ENCODE peak calls at places on chromosomes 4 and X, in six cellular contexts. A is body of pancreas, T is lung, Q is fibroblast of lung, L is lower lobe of right lung, Z is right atrium auricular region. P is an unnamed sample.
A peak's percentile ranks its signal among the peaks of the same experiment; 100 is the strongest.

GRCh38 chrX:68534696-68535095 is 35.8 kb downstream of the YIPF6 start:
- DNase-seq in L (no peak), A (no peak), Z (no peak), T (no peak), Q (no peak), P (peak; percentile 33)

GRCh38 chr4:82903737-82904136 is 3.2 kb downstream of the THAP9 start:
- DNase-seq in Q (no peak), Z (no peak), A (no peak), L (no peak), T (no peak), P (no peak)

GRCh38 chrX:107050195-107050709 is 50.2 kb upstream of the MORC4 start:
- DNase-seq in T (no peak), Z (no peak), Q (no peak), L (no peak), A (no peak), P (no peak)

GRCh38 chrX:113892401-113892800 is 691.5 kb upstream of the HTR2C start:
- DNase-seq in A (no peak), Z (no peak), T (no peak), Q (no peak), L (no peak), P (no peak)

GRCh38 chrX:15497865-15498264 is 2.7 kb upstream of the BMX start:
- DNase-seq in T (peak; percentile 56), A (peak; percentile 38), L (no peak), Q (peak; percentile 31), Z (no peak), P (peak; percentile 42)

GRCh38 chr4:3045500-3045850 is 28.9 kb downstream of the HTT-AS start:
- DNase-seq in T (peak; percentile 70), A (peak; percentile 50), Q (peak; percentile 55), Z (peak; percentile 82), L (peak; percentile 88), P (peak; percentile 63)

GRCh38 chr4:106816501-106816900 is 219.6 kb downstream of the DKK2 start:
- DNase-seq in T (no peak), Z (no peak), A (no peak), Q (no peak), L (no peak), P (peak; percentile 1)

GRCh38 chr4:130639871-130640270 is 1543.9 kb downstream of the C4orf33 start:
- DNase-seq in L (no peak), A (no peak), Q (no peak), Z (no peak), T (no peak), P (no peak)

GRCh38 chr4:163816494-163816893 is 322.0 kb downstream of the TMA16 start:
- DNase-seq in Q (no peak), L (no peak), Z (no peak), T (no peak), A (no peak), P (no peak)

GRCh38 chr4:7808181-7808580 is 131.5 kb downstream of the AFAP1 start:
- DNase-seq in T (no peak), Q (no peak), A (no peak), Z (peak; percentile 38), L (no peak), P (no peak)

GRCh38 chr4:52907510-52907909 is 45.4 kb downstream of the RASL11B start:
- DNase-seq in A (no peak), Q (peak; percentile 20), L (no peak), Z (no peak), T (no peak), P (no peak)

GRCh38 chrX:43720961-43721360 is 64.9 kb downstream of the MAOA start:
- DNase-seq in T (no peak), Z (no peak), A (no peak), Q (no peak), L (no peak), P (no peak)

GRCh38 chr4:183182873-183183725 is 84.0 kb downstream of the WWC2 start:
- DNase-seq in T (peak; percentile 47), A (peak; percentile 14), Q (peak; percentile 75), L (peak; percentile 51), Z (peak; percentile 79), P (peak; percentile 82)

GRCh38 chr4:7003176-7003878 is 39.8 kb upstream of the TADA2B start:
- DNase-seq in Q (no peak), A (no peak), Z (no peak), L (no peak), T (no peak), P (no peak)

GRCh38 chr4:22238742-22239141 is 277.1 kb downstream of the ADGRA3 start:
- DNase-seq in A (no peak), Q (no peak), L (no peak), Z (no peak), T (no peak), P (no peak)

GRCh38 chr4:141077611-141078225 is 55.6 kb downstream of the RNF150 start:
- DNase-seq in L (no peak), A (no peak), T (no peak), Z (no peak), Q (no peak), P (no peak)

GRCh38 chr4:793109-793861 is 32.6 kb downstream of the CPLX1 start:
- DNase-seq in T (no peak), Q (no peak), A (no peak), L (peak; percentile 31), Z (no peak), P (no peak)

GRCh38 chr4:55733874-55734437 is 85.6 kb upstream of the EXOC1L start:
- DNase-seq in Z (peak; percentile 65), L (peak; percentile 79), T (peak; percentile 78), Q (peak; percentile 61), A (peak; percentile 65), P (peak; percentile 71)

GRCh38 chrX:55201930-55202579 is 18.1 kb upstream of the PAGE5 start:
- DNase-seq in L (no peak), Q (peak; percentile 0), A (no peak), Z (no peak), T (no peak), P (peak; percentile 27)

GRCh38 chrX:18755651-18756050 is 48.2 kb downstream of the PPEF1 start:
- DNase-seq in T (no peak), A (no peak), L (no peak), Z (no peak), Q (no peak), P (no peak)

GRCh38 chr4:140005699-140006098 is 148.3 kb downstream of the MAML3 start:
- DNase-seq in Z (no peak), L (no peak), A (no peak), T (no peak), Q (no peak), P (no peak)

GRCh38 chr4:154989511-154989910 is 208.4 kb downstream of the RBM46 start:
- DNase-seq in T (no peak), A (no peak), L (no peak), Q (no peak), Z (no peak), P (no peak)

GRCh38 chr4:174217273-174218126 is 66.0 kb downstream of the FBXO8 start:
- DNase-seq in Q (peak; percentile 52), T (no peak), L (no peak), A (peak; percentile 27), Z (no peak), P (peak; percentile 59)

GRCh38 chr4:113436360-113436759 is 325.2 kb downstream of the CAMK2D start:
- DNase-seq in L (no peak), A (peak; percentile 18), T (no peak), Q (peak; percentile 75), Z (no peak), P (peak; percentile 88)

GRCh38 chrX:111110098-111110775 is 14.2 kb downstream of the PAK3 start:
- DNase-seq in A (no peak), T (no peak), L (no peak), Z (no peak), Q (no peak), P (no peak)

GRCh38 chr4:144902614-144903013 is 195.4 kb downstream of the ANAPC10 start:
- DNase-seq in L (no peak), T (no peak), A (no peak), Z (no peak), Q (no peak), P (no peak)

GRCh38 chr4:144905286-144905685 is 192.7 kb downstream of the ANAPC10 start:
- DNase-seq in L (no peak), Q (no peak), A (no peak), T (no peak), Z (no peak), P (no peak)

GRCh38 chr4:144910753-144911152 is 187.2 kb downstream of the ANAPC10 start:
- DNase-seq in L (no peak), A (no peak), Z (no peak), T (no peak), Q (no peak), P (no peak)

GRCh38 chr4:144903953-144904711 is 193.9 kb downstream of the ANAPC10 start:
- DNase-seq in L (no peak), Q (no peak), T (no peak), Z (no peak), A (no peak), P (no peak)

GRCh38 chr4:144906181-144906895 is 191.7 kb downstream of the ANAPC10 start:
- DNase-seq in A (no peak), Z (no peak), T (no peak), L (no peak), Q (no peak), P (no peak)
- H3K4me3 ChIP-seq in A (no peak overlapping the region), Z (no peak overlapping the region), T (no peak overlapping the region), L (no peak overlapping the region), Q (no peak overlapping the region), P (no peak overlapping the region)

DNA sequence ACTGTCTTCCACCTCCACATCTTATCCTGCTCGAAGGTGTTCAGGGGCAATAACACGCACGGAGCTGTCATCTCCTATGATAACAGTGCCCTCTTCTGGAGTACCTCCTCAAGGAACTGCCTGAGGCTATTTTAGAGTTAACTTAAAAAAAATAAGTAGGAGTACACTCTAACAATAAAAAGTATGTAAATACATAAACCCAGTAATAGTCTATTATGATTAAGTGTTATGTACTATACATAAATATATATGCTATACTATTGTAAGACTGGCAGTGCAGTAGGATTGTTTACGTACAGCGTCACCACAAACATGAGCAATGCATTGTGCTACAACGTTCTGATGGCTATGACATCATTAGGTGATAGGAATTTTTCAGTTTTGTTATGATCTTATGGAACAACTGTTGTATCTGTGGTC is 34.5 kb upstream of the TLR2 start:
- DNase-seq in Q (peak; percentile 28), Z (no peak), A (no peak), L (no peak), T (no peak), P (peak; percentile 59)
- TF ChIP-seq CTCF in Q (peak; percentile 19), Z (peak; percentile 42), A (no peak), L (no peak), T (no peak), P (peak; percentile 42)

GRCh38 chr4:74848774-74849173 is 54.5 kb upstream of the BTC start:
- DNase-seq in T (no peak), Q (no peak), L (no peak), A (no peak), Z (no peak), P (no peak)

GRCh38 chr4:74840931-74841330 is 46.6 kb upstream of the BTC start:
- DNase-seq in Z (no peak), Q (peak; percentile 4), T (no peak), L (no peak), A (no peak), P (peak; percentile 6)

DNA sequence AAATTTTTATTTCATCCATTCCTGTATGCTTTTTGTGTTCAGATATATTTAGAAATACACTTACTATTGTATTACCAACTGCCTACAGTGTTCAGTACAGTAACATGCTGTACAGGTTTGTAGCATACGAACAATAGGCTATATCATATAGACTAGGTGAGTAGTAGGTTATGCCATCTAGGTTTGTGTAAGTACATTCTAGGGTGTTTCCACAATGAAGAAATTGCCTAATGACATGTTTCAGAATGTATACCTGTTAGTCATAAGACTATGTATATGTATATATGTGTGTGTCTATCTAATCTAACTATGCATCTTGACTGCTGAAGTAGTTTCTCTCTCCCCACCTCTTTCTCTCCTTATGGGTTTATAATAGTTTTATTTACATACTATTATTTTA is 51.5 kb upstream of the BTC start:
- DNase-seq in A (no peak), T (no peak), L (no peak), Z (no peak), Q (no peak), P (no peak)
- H3K4me3 ChIP-seq in A (no peak overlapping the region), T (no peak overlapping the region), L (no peak overlapping the region), Z (no peak overlapping the region), Q (no peak overlapping the region), P (no peak overlapping the region)

GRCh38 chr4:88528861-88529260 is 5.3 kb upstream of the PYURF start:
- DNase-seq in A (no peak), Z (no peak), T (no peak), Q (peak; percentile 42), L (no peak), P (no peak)
- TF ChIP-seq CTCF in A (no peak), Z (peak; percentile 26), T (no peak), Q (no peak), L (no peak), P (no peak)